ENCODE peak calls at places on chromosomes 12 and 14, in four cellular contexts. Q is psoas muscle, P is NCI-H2081, G is ovary. A is an unnamed sample.

GRCh38 chr14:55328317-55328716 is 57.1 kb downstream of the FBXO34 start:
- DNase-seq in Q (no peak), P (no peak), G (no peak), A (no peak)

GRCh38 chr12:106301611-106302321 is 767 bp upstream of the TCP11L2 start:
- DNase-seq in Q (no peak), P (peak), G (no peak), A (peak)

GRCh38 chr14:56760164-56760914 is 49.9 kb downstream of the OTX2 start:
- DNase-seq in Q (no peak), P (peak), G (no peak), A (no peak)

GRCh38 chr14:75450381-75451276 is 22.8 kb downstream of the JDP2 start:
- DNase-seq in Q (peak), P (peak), G (peak), A (peak)

GRCh38 chr14:35402323-35403084 is 2.0 kb downstream of the NFKBIA start:
- DNase-seq in Q (peak), P (no peak), G (no peak), A (no peak)

GRCh38 chr12:31120392-31121008 is 46.8 kb downstream of the DDX11 start:
- DNase-seq in Q (no peak), P (no peak), G (no peak), A (no peak)

GRCh38 chr12:46389130-46389616 is 16.6 kb upstream of the SLC38A2 start:
- DNase-seq in Q (no peak), P (no peak), G (no peak), A (no peak)

GRCh38 chr14:51507556-51508511 is 143.9 kb upstream of the FRMD6 start:
- DNase-seq in Q (peak), P (peak), G (peak), A (no peak)

GRCh38 chr12:88202500-88202899 is 60.4 kb downstream of the TMTC3 start:
- DNase-seq in Q (no peak), P (no peak), G (no peak), A (no peak)

GRCh38 chr12:10941916-10942607 is 3.0 kb upstream of the TAS2R14 start:
- DNase-seq in Q (no peak), P (no peak), G (no peak), A (peak)